ENCODE peak calls at places on chromosomes 16 and 17, in ten cellular contexts. P, B, F, C, T, O, S, W, U and K are unnamed samples.
A peak's percentile ranks its signal among the peaks of the same experiment; 100 is the strongest.

GRCh38 chr16:89602273-89602951 is 11.0 kb upstream of the DPEP1 start:
- DNase-seq in P (no peak), B (no peak), F (peak; percentile 91), C (peak; percentile 58), T (no peak), O (peak; percentile 88), S (no peak), W (peak; percentile 67), U (peak; percentile 88), K (no peak)

GRCh38 chr17:39769974-39770587 is 32.3 kb downstream of the GRB7 start:
- DNase-seq in P (no peak), B (no peak), F (peak; percentile 79), C (no peak), T (no peak), O (no peak), S (no peak), W (peak; percentile 32), U (no peak), K (no peak)

GRCh38 chr16:87420401-87421368 is 28.5 kb downstream of the MAP1LC3B start:
- DNase-seq in P (no peak), B (no peak), F (no peak), C (no peak), T (no peak), O (no peak), S (no peak), W (no peak), U (no peak), K (no peak)

GRCh38 chr16:3020604-3021448 is 658 bp downstream of the TNFRSF12A start:
- DNase-seq in P (peak; percentile 96), B (peak; percentile 95), F (peak; percentile 96), C (peak; percentile 86), T (peak; percentile 33), O (peak; percentile 74), S (no peak), W (no peak), U (peak; percentile 54), K (peak; percentile 87)

GRCh38 chr17:17710728-17711541 is 29.7 kb downstream of the RAI1 start:
- DNase-seq in P (no peak), B (no peak), F (peak; percentile 91), C (peak; percentile 65), T (no peak), O (peak; percentile 84), S (no peak), W (no peak), U (peak; percentile 53), K (no peak)

GRCh38 chr17:76458580-76459490 is 5.9 kb upstream of the UBE2O start:
- DNase-seq in P (no peak), B (no peak), F (peak; percentile 75), C (peak; percentile 75), T (no peak), O (peak; percentile 82), S (no peak), W (no peak), U (no peak), K (peak; percentile 74)

GRCh38 chr16:12758670-12759558 is 44.8 kb downstream of the CPPED1 start:
- DNase-seq in P (no peak), B (no peak), F (no peak), C (no peak), T (no peak), O (no peak), S (no peak), W (no peak), U (no peak), K (no peak)

GRCh38 chr16:24844101-24845030 is 1.4 kb upstream of the SLC5A11 start:
- DNase-seq in P (no peak), B (no peak), F (no peak), C (no peak), T (no peak), O (no peak), S (no peak), W (no peak), U (no peak), K (no peak)

GRCh38 chr17:58232707-58233156 is 5.7 kb upstream of the LPO start:
- DNase-seq in P (no peak), B (no peak), F (no peak), C (no peak), T (no peak), O (no peak), S (no peak), W (no peak), U (peak; percentile 33), K (no peak)

GRCh38 chr17:19979917-19980770 is 2.5 kb upstream of the AKAP10 start:
- DNase-seq in P (peak; percentile 67), B (peak; percentile 28), F (no peak), C (peak; percentile 74), T (no peak), O (peak; percentile 78), S (no peak), W (no peak), U (no peak), K (peak; percentile 83)

GRCh38 chr16:4245400-4245799 is 3.5 kb upstream of the SRL start:
- DNase-seq in P (no peak), B (no peak), F (no peak), C (no peak), T (no peak), O (no peak), S (no peak), W (no peak), U (no peak), K (no peak)

GRCh38 chr17:43702636-43703035 is 40.9 kb upstream of the MEOX1 start:
- DNase-seq in P (no peak), B (no peak), F (no peak), C (no peak), T (no peak), O (no peak), S (no peak), W (peak; percentile 44), U (peak; percentile 58), K (no peak)

GRCh38 chr17:31148205-31148604 is 53.4 kb downstream of the NF1 start:
- DNase-seq in P (no peak), B (no peak), F (no peak), C (no peak), T (no peak), O (no peak), S (no peak), W (no peak), U (no peak), K (no peak)

GRCh38 chr17:42554250-42555121 is 1.8 kb downstream of the HSD17B1 start:
- DNase-seq in P (peak; percentile 93), B (peak; percentile 78), F (no peak), C (peak; percentile 94), T (peak; percentile 77), O (peak; percentile 95), S (no peak), W (peak; percentile 90), U (peak; percentile 71), K (peak; percentile 93)

GRCh38 chr16:81710596-81710995 is 68.5 kb upstream of the PLCG2 start:
- DNase-seq in P (no peak), B (no peak), F (no peak), C (no peak), T (no peak), O (peak; percentile 77), S (no peak), W (no peak), U (peak; percentile 37), K (no peak)
- H3K4me3 ChIP-seq in P (no peak overlapping the region), B (no peak overlapping the region), F (no peak overlapping the region), C (no peak overlapping the region), T (no peak overlapping the region), O (no peak overlapping the region), S (no peak overlapping the region), W (no peak overlapping the region), U (no peak overlapping the region), K (no peak overlapping the region)

GRCh38 chr17:70006159-70006558 is 68.9 kb upstream of the KCNJ16 start:
- DNase-seq in P (no peak), B (no peak), F (no peak), C (no peak), T (no peak), O (no peak), S (no peak), W (no peak), U (no peak), K (no peak)
- H3K27ac ChIP-seq in P (no peak overlapping the region), B (no peak overlapping the region), F (peak overlapping the region; percentile 65), C (no peak overlapping the region), T (no peak overlapping the region), O (no peak overlapping the region), S (no peak overlapping the region), W (no peak overlapping the region), U (no peak overlapping the region), K (no peak overlapping the region)

DNA sequence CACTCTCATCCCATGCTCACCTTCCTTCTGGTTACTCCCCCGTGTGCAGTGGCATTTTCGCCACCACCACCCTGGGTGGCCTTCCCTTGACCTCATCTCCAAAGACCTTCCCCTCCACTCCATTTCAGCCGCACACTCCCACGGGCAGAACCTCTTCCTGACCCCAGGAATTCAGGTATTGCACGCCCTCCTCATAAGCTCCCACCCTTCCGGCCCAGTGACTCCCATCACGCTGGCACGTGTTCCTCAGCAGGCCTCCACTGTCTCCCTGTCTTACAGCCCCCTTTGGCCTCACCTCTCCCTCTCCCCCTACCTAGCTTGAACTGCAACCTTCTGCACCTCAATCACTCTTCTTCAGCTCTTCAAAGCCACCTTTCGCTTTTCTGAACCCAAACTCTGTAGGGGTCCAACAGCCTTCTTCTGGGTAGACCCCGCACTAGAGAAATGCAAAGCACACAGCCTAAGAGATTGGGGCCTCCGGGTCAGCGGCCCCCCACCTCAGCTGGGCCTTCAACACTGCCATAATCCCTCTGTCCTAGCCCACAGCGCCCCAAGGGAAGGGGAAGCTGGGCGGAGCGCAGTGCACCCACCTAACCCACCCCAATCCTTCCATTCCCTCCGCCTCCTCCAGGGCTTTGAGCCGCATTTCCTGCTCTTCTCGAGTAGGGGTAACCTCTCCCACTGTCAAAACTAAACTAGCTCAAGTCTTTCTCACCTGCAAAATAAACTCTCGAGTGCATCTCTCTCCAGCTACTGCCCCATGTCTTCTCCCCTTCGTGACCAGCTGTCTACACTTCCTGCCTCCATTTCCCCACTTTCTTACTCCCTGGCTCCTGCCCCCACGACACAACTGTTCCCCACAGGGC is 1.7 kb upstream of the TMEM97 start:
- DNase-seq in P (no peak), B (no peak), F (no peak), C (no peak), T (no peak), O (no peak), S (no peak), W (no peak), U (no peak), K (no peak)
- H3K4me3 ChIP-seq in P (no peak overlapping the region), B (no peak overlapping the region), F (no peak overlapping the region), C (no peak overlapping the region), T (no peak overlapping the region), O (peak overlapping the region; percentile 80), S (no peak overlapping the region), W (peak overlapping the region; percentile 65), U (peak overlapping the region; percentile 73), K (no peak overlapping the region)

DNA sequence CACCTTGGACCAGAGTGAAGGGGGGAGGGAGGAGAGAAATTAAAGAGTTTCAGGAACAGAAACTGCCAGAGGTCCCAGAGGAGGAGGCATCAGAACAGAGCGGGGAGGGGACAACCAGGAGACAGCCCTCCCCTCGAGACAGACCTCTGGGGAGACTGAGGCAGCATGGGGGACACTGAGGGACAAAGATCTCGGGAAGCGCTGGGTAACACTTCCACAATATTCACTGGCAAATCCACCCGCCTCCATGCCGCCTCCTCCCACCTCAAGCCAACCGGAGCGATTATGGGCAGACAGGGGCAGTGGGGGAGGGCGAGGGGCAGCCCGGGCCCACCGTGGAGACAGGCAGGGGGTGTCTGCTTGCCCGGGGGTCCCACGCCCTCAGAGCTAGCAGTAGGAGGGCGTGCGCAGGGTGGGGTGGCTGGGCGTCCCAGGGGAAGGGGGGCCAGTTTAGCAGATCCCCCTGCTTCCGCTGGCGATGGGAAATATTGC is 1.2 kb downstream of the PCGF2 start:
- DNase-seq in P (no peak), B (no peak), F (no peak), C (no peak), T (no peak), O (no peak), S (no peak), W (no peak), U (no peak), K (peak; percentile 61)
- H3K27ac ChIP-seq in P (peak overlapping the region; percentile 50), B (peak overlapping the region; percentile 81), F (peak overlapping the region; percentile 84), C (no peak overlapping the region), T (peak overlapping the region; percentile 91), O (no peak overlapping the region), S (peak overlapping the region; percentile 86), W (peak overlapping the region; percentile 59), U (peak overlapping the region; percentile 81), K (peak overlapping the region; percentile 93)